ENCODE peak calls at places on chromosomes 4 and X, in seven cellular contexts. P is SK-N-SH, H is K562, W is H1, K is HCT116, D is HepG2, M is GM12878. G is an unnamed sample.
A peak's percentile ranks its signal among the peaks of the same experiment; 100 is the strongest.

GRCh38 chr4:2652415-2653155 is 103.6 kb downstream of the TNIP2 start:
- DNase-seq in H (no peak), D (no peak), M (no peak), P (peak; percentile 42), W (no peak), K (no peak), G (peak; percentile 30)

GRCh38 chrX:17285983-17286382 is 89.0 kb upstream of the NHS start:
- DNase-seq in W (no peak), D (no peak), K (no peak), H (no peak), P (no peak), M (no peak), G (no peak)

GRCh38 chr4:137203601-137204000 is 328.7 kb downstream of the PCDH18 start:
- DNase-seq in K (no peak), D (no peak), W (no peak), M (no peak), H (no peak), P (no peak), G (no peak)

GRCh38 chrX:24253469-24253868 is 60.4 kb downstream of the SUPT20HL2 start:
- DNase-seq in P (no peak), K (no peak), D (no peak), H (no peak), W (no peak), M (no peak), G (no peak)

GRCh38 chrX:2410279-2411020 is 90.3 kb downstream of the DHRSX start:
- DNase-seq in D (peak; percentile 77), P (no peak), W (no peak), M (no peak), H (no peak), K (no peak), G (no peak)

GRCh38 chrX:24229967-24230366 is 80.4 kb downstream of the ZFX start:
- DNase-seq in M (no peak), K (no peak), D (no peak), H (no peak), W (no peak), P (no peak), G (no peak)

GRCh38 chrX:115968436-115969252 is 201.9 kb upstream of the AGTR2 start:
- DNase-seq in D (no peak), M (no peak), K (peak; percentile 63), H (no peak), W (peak; percentile 72), P (peak; percentile 76), G (peak; percentile 58)

GRCh38 chr4:165532976-165533375 is 154.2 kb downstream of the CPE start:
- DNase-seq in H (no peak), M (no peak), W (no peak), D (no peak), P (no peak), K (no peak), G (no peak)

GRCh38 chr4:8587469-8588195 is 4.9 kb upstream of the CPZ start:
- DNase-seq in P (peak; percentile 32), M (no peak), W (no peak), H (no peak), K (no peak), D (no peak), G (no peak)

GRCh38 chrX:151084454-151084853 is 91.9 kb upstream of the GPR50 start:
- DNase-seq in M (no peak), W (no peak), H (no peak), D (no peak), P (no peak), K (no peak), G (no peak)

GRCh38 chrX:151082077-151082948 is 94.1 kb upstream of the GPR50 start:
- DNase-seq in H (peak; percentile 71), W (peak; percentile 81), K (peak; percentile 6), D (peak; percentile 15), P (peak; percentile 79), M (no peak), G (peak; percentile 16)

GRCh38 chrX:151081016-151081415 is 95.4 kb upstream of the GPR50 start:
- DNase-seq in K (no peak), W (no peak), M (no peak), P (no peak), D (no peak), H (no peak), G (no peak)

GRCh38 chrX:151088221-151088620 is 88.2 kb upstream of the GPR50 start:
- DNase-seq in D (no peak), K (no peak), M (no peak), W (no peak), H (no peak), P (no peak), G (no peak)

GRCh38 chrX:151085207-151085606 is 91.2 kb upstream of the GPR50 start:
- DNase-seq in P (no peak), M (no peak), H (no peak), K (no peak), W (no peak), D (no peak), G (no peak)
- TF ChIP-seq JUND in P (no peak), M (no peak), H (no peak), K (no peak), W (no peak), D (no peak), G (no peak)

DNA sequence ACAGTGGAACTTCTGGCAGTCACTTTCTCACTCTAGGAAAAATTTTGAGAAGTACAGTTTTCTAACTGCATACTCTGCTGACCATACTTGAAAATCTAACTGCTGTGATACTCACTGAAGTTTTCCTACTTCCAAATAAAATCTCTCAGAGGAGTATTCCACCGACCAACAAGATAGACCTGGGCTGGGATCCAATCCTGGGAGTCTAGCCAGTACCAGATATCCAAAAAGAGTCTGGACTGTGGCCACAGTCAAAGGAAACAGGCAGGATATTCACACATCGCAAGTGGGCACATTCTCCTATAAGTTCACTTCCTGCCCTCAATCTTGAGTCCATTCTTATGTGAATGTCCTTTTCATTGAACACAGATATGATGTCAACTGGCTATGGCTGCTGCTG is 1138.7 kb upstream of the PCDH7 start:
- DNase-seq in M (no peak), H (no peak), D (no peak), P (no peak), W (no peak), K (no peak), G (no peak)
- TF ChIP-seq JUND in M (no peak), H (no peak), D (no peak), P (no peak), W (no peak), K (no peak), G (no peak)

DNA sequence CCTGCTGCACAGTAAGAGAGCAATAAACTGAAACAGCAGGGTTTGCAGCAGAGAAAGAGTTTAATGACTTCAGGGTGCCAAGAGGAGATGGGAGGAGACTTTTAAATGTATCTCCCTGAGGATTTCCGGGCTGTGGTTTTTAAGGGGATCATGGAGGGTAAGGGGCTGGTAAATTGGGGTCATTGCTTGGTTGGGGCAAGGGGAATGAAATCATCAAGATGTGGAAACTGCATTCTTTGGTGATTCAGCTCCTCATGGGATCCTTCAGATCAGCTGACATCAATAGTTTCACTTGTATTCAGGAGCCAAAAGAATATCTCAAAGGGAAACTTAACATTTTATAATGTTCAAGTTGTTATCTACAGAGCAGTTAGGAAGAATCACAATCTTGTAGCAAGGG is 174.3 kb upstream of the ANXA10 start:
- DNase-seq in K (no peak), P (no peak), D (no peak), H (no peak), M (no peak), W (no peak), G (no peak)
- TF ChIP-seq JUND in K (no peak), P (no peak), D (no peak), H (no peak), M (no peak), W (no peak), G (no peak)

GRCh38 chr4:22573198-22573597 is 57.3 kb upstream of the ADGRA3 start:
- DNase-seq in D (no peak), P (no peak), H (no peak), M (no peak), W (no peak), K (no peak), G (no peak)
- TF ChIP-seq JUND in D (no peak), P (no peak), H (no peak), M (no peak), W (no peak), K (no peak), G (no peak)

GRCh38 chr4:175034007-175034406 is 115.8 kb downstream of the ADAM29 start:
- DNase-seq in K (no peak), H (no peak), W (no peak), D (no peak), M (no peak), P (no peak), G (no peak)

GRCh38 chr4:175034986-175035705 is 117.0 kb downstream of the ADAM29 start:
- DNase-seq in W (no peak), H (no peak), M (no peak), D (no peak), K (no peak), P (no peak), G (no peak)

GRCh38 chr4:175033162-175033561 is 115.0 kb downstream of the ADAM29 start:
- DNase-seq in P (no peak), W (no peak), H (no peak), K (no peak), D (no peak), M (no peak), G (no peak)

DNA sequence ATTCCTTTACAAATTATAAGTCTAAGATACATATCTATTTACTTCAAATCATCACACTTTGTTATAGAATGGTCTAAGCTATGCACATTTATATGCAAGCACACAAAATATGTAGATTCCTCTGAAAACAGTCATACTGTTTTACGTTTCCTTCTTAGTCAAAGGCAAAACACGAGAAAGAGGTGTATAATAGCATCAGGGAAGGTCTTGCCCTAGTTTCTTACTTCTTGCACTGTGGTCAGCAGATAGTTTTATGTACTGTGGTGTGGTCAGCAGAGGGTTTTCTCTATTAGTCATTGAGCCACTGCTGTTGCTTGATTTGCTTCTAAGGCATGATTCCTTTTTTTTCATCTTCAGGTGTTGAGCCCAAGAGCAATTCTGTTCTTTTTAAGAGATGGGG is 117.7 kb downstream of the ADAM29 start:
- DNase-seq in D (no peak), H (no peak), K (no peak), P (no peak), M (peak; percentile 5), W (no peak), G (no peak)
- TF ChIP-seq JUND in D (no peak), H (no peak), K (no peak), P (no peak), M (no peak), W (no peak), G (no peak)

GRCh38 chr4:86032476-86033022 is 327.3 kb downstream of the MAPK10 start:
- DNase-seq in P (peak; percentile 45), H (no peak), K (no peak), M (no peak), D (no peak), W (no peak), G (no peak)
- TF ChIP-seq JUND in P (no peak), H (no peak), K (no peak), M (no peak), D (no peak), W (no peak), G (no peak)

DNA sequence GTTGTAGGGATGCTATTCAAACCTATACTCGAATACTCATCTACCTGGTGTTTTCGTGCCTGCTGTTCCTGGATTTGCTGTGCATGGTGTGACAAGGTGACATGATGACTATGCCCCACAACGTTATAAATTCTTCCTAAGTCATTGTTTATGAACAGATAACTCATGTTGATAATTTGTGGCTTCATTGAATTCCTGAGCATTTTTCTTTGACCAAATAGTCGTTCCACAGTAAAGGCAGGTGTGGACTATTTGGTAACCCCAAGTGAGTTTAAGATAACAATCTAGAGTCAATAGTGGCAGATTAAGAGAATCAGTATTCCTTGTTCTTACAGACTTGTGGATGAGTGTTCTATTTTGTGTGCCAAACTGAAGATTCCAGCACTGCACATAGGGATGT is 59.9 kb downstream of the SNX25 start:
- DNase-seq in W (no peak), P (no peak), H (no peak), M (no peak), D (peak; percentile 21), K (no peak), G (no peak)
- TF ChIP-seq JUND in W (no peak), P (no peak), H (no peak), M (no peak), D (no peak), K (no peak), G (no peak)